ENCODE peak calls at places on chromosomes 11 and 22, in four cellular contexts. One of them, this sample, is unnamed.

GRCh38 chr11:450809-451451 is 851 bp downstream of the PTDSS2 start:
- DNase-seq in H9: peak
- DNase-seq in IMR-90: peak
- DNase-seq in H1: no peak
- DNase-seq in this sample: peak

GRCh38 chr11:89458646-89459045 is 32.5 kb downstream of the NOX4 start:
- DNase-seq in H9: no peak
- DNase-seq in IMR-90: no peak
- DNase-seq in H1: no peak
- DNase-seq in this sample: no peak

GRCh38 chr11:70252844-70253243 is 17.6 kb upstream of the PPFIA1 start:
- DNase-seq in H9: no peak
- DNase-seq in IMR-90: no peak
- DNase-seq in H1: no peak
- DNase-seq in this sample: no peak

GRCh38 chr22:40666151-40666848 is 13.0 kb upstream of the MCHR1 start:
- DNase-seq in H9: no peak
- DNase-seq in IMR-90: peak
- DNase-seq in H1: no peak
- DNase-seq in this sample: no peak

GRCh38 chr11:80993561-80993960 is 1552.7 kb upstream of the TENM4 start:
- DNase-seq in H9: no peak
- DNase-seq in IMR-90: no peak
- DNase-seq in H1: no peak
- DNase-seq in this sample: peak

GRCh38 chr11:25065711-25066110 is 568.9 kb downstream of the LUZP2 start:
- DNase-seq in H9: no peak
- DNase-seq in IMR-90: peak
- DNase-seq in H1: no peak
- DNase-seq in this sample: no peak

GRCh38 chr22:38201718-38202436 is at the start of gene MAFF:
- DNase-seq in H9: peak
- DNase-seq in IMR-90: peak
- DNase-seq in H1: peak
- DNase-seq in this sample: peak

GRCh38 chr22:45010532-45010900 is 711 bp upstream of the PHF21B start:
- DNase-seq in H9: no peak
- DNase-seq in IMR-90: no peak
- DNase-seq in H1: no peak
- DNase-seq in this sample: no peak

GRCh38 chr11:111762981-111763643 is 3.1 kb downstream of the PPP2R1B start:
- DNase-seq in H9: no peak
- DNase-seq in IMR-90: peak
- DNase-seq in H1: no peak
- DNase-seq in this sample: no peak

GRCh38 chr11:78688460-78688859 is 113.8 kb upstream of the NARS2 start:
- DNase-seq in H9: no peak
- DNase-seq in IMR-90: no peak
- DNase-seq in H1: no peak
- DNase-seq in this sample: peak

GRCh38 chr11:65588199-65589054 is 7.2 kb downstream of the KCNK7 start:
- DNase-seq in H9: peak
- DNase-seq in IMR-90: peak
- DNase-seq in H1: no peak
- DNase-seq in this sample: peak

GRCh38 chr11:79762271-79762935 is 321.6 kb upstream of the TENM4 start:
- DNase-seq in H9: no peak
- DNase-seq in IMR-90: peak
- DNase-seq in H1: no peak
- DNase-seq in this sample: peak

GRCh38 chr22:22094514-22094913 is 111.9 kb upstream of the TOP3B start:
- DNase-seq in H9: no peak
- DNase-seq in IMR-90: no peak
- DNase-seq in H1: no peak
- DNase-seq in this sample: no peak

GRCh38 chr11:15941206-15941770 is 415.1 kb downstream of the SOX6 start:
- DNase-seq in H9: peak
- DNase-seq in IMR-90: no peak
- DNase-seq in H1: peak
- DNase-seq in this sample: peak

GRCh38 chr11:44016129-44016528 is 31.7 kb upstream of the ACCSL start:
- DNase-seq in H9: peak
- DNase-seq in IMR-90: peak
- DNase-seq in H1: peak
- DNase-seq in this sample: no peak

GRCh38 chr11:93089474-93090102 is 108.2 kb downstream of the SLC36A4 start:
- DNase-seq in H9: peak
- DNase-seq in IMR-90: peak
- DNase-seq in H1: no peak
- DNase-seq in this sample: peak

GRCh38 chr11:119584193-119585037 is 144.6 kb downstream of the NECTIN1 start:
- DNase-seq in H9: peak
- DNase-seq in IMR-90: peak
- DNase-seq in H1: peak
- DNase-seq in this sample: peak

GRCh38 chr11:2265396-2265795 is 5.0 kb downstream of the ASCL2 start:
- DNase-seq in H9: no peak
- DNase-seq in IMR-90: no peak
- DNase-seq in H1: no peak
- DNase-seq in this sample: no peak

GRCh38 chr11:105790021-105790420 is 180.1 kb downstream of the GRIA4 start:
- DNase-seq in H9: no peak
- DNase-seq in IMR-90: no peak
- DNase-seq in H1: no peak
- DNase-seq in this sample: no peak

GRCh38 chr11:105790841-105791240 is 181.0 kb downstream of the GRIA4 start:
- DNase-seq in H9: no peak
- DNase-seq in IMR-90: no peak
- DNase-seq in H1: no peak
- DNase-seq in this sample: no peak

GRCh38 chr11:105783216-105783615 is 173.3 kb downstream of the GRIA4 start:
- DNase-seq in H9: no peak
- DNase-seq in IMR-90: no peak
- DNase-seq in H1: no peak
- DNase-seq in this sample: no peak

GRCh38 chr11:105789579-105789978 is 179.7 kb downstream of the GRIA4 start:
- DNase-seq in H9: no peak
- DNase-seq in IMR-90: no peak
- DNase-seq in H1: no peak
- DNase-seq in this sample: no peak

DNA sequence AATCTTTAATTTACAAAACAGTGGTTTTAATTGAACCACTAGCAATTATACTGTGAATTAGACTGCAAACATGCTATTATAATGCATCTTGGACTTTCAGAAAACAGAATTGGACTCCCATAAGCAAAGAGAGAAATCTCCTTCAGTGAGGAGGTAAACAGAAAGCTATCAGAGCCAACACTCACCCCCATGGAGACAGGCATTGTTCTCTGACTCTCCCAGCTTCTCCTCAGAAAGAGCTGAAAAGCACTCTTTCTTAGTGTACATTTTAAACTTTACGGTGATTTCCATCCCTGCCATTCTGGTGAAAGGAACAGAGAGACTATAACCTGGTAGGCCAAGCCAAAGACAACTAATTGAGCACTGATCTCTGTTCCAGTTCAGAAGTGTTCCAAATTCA is 176.9 kb downstream of the GRIA4 start:
- DNase-seq in H9: no peak
- DNase-seq in IMR-90: no peak
- DNase-seq in H1: no peak
- DNase-seq in this sample: no peak
- H3K27ac ChIP-seq in H9: no peak
- H3K27ac ChIP-seq in IMR-90: no peak
- H3K27ac ChIP-seq in H1: no peak
- H3K27ac ChIP-seq in this sample: no peak

GRCh38 chr22:37196539-37197450 is 8.7 kb upstream of the C1QTNF6 start:
- DNase-seq in H9: no peak
- DNase-seq in IMR-90: peak
- DNase-seq in H1: no peak
- DNase-seq in this sample: peak
- H3K4me2 ChIP-seq in H9: no peak
- H3K4me2 ChIP-seq in IMR-90: peak
- H3K4me2 ChIP-seq in H1: no peak
- H3K4me2 ChIP-seq in this sample: no peak

GRCh38 chr22:46798041-46798365 is 35.6 kb downstream of the TBC1D22A start:
- DNase-seq in H9: no peak
- DNase-seq in IMR-90: no peak
- DNase-seq in H1: no peak
- DNase-seq in this sample: no peak

GRCh38 chr22:46797355-46797754 is 34.9 kb downstream of the TBC1D22A start:
- DNase-seq in H9: no peak
- DNase-seq in IMR-90: peak
- DNase-seq in H1: no peak
- DNase-seq in this sample: peak

GRCh38 chr22:46795140-46795539 is 32.7 kb downstream of the TBC1D22A start:
- DNase-seq in H9: no peak
- DNase-seq in IMR-90: no peak
- DNase-seq in H1: no peak
- DNase-seq in this sample: no peak

GRCh38 chr22:46795845-46796565 is 33.6 kb downstream of the TBC1D22A start:
- DNase-seq in H9: no peak
- DNase-seq in IMR-90: no peak
- DNase-seq in H1: no peak
- DNase-seq in this sample: no peak

DNA sequence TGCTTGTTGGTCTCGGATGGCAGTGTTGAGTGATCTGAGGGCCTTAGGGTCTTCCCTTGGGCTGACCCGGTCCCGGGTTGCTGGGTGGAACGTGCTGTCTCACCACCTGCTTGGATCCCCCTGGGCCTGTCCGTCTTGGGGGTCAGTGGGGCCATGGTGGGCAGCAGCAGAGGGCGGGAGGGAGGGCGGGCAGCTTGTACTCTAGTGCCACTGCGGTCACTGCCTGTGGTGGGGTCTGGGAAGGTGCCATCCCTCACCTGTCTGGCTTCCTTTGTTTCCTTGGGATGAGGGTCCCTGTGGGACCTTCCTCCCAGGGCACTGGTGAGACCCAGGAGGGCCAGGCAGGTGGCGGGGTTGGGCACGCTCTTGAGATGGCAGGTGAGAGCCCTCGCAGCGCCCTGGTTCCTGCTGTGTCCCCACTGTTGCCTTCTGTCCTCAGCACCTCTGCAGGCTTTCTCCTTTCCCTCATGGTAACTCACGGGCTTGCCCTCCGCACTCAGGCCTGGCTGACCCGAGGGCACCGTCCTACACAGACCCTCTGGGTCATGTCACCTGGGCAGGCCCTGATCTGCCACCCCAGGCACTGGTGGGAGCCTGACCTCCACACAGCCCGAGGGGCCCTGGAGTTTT is 34.2 kb downstream of the TBC1D22A start:
- DNase-seq in H9: no peak
- DNase-seq in IMR-90: no peak
- DNase-seq in H1: no peak
- DNase-seq in this sample: no peak
- H4K5ac ChIP-seq in H9: no peak
- H4K5ac ChIP-seq in IMR-90: no peak
- H4K5ac ChIP-seq in H1: no peak
- H4K5ac ChIP-seq in this sample: no peak

GRCh38 chr11:61833926-61834277 is 5.8 kb downstream of the FADS2 start:
- DNase-seq in H9: peak
- DNase-seq in IMR-90: no peak
- DNase-seq in H1: no peak
- DNase-seq in this sample: peak
- H3K27ac ChIP-seq in H9: peak
- H3K27ac ChIP-seq in IMR-90: no peak
- H3K27ac ChIP-seq in H1: peak
- H3K27ac ChIP-seq in this sample: peak

DNA sequence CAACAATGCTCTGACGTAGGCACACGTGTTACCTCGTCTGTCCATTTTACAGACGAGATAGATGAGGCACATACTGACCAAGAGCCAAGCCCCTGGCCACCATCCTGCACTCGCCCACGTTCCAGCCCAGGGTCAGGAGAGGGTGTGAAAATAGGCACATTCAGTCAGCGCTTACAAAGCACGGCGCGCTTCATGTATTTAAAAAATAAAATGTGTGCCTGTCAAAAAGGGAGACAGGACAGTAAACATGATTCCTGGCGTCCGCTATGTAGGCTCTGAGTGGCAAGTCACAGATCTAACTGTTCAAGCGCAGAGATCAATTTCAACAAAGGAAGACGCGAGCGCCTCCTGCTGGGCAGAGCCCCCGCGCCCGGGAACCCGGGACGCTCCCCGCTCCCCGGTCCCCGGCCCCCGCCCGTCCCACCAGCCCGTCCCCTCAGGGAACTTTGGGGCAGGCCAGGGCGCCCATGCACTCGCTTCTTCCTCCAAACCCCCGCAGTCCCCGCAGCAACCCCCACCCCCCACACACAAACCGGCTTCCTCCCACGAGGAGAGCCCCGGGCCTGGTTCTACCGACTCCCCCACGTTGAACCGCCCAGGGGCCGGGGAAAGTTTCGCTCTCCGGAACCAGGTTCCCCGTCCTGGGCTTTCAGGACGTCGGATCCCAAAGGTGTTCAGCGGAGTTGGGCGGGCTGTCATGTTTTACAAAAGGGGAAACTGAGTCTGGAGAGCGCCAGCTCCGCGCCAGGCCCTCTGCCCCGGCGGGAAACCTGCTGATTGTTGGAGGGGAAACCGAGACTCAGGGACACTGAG is 10.4 kb upstream of the C1QTNF6 start:
- DNase-seq in H9: peak
- DNase-seq in IMR-90: peak
- DNase-seq in H1: peak
- DNase-seq in this sample: peak
- H3K4me2 ChIP-seq in H9: peak
- H3K4me2 ChIP-seq in IMR-90: peak
- H3K4me2 ChIP-seq in H1: peak
- H3K4me2 ChIP-seq in this sample: peak

This sample was measured in mesendoderm.